ENCODE peak calls at places on chromosomes 2 and 18, in six cellular contexts. N, W, F, Z, Q and T are unnamed samples.

GRCh38 chr18:49031511-49032188 is 80.9 kb upstream of the SMAD7 start:
- DNase-seq in Q (no peak), N (no peak), F (no peak), Z (no peak), W (no peak), T (no peak)

GRCh38 chr2:178895171-178895570 is 87.9 kb upstream of the TTN start:
- DNase-seq in N (no peak), W (no peak), Q (no peak), F (no peak), Z (no peak), T (no peak)

GRCh38 chr18:26089247-26090129 is 925 bp downstream of the SS18 start:
- DNase-seq in W (peak), Z (peak), F (peak), N (no peak), Q (no peak), T (no peak)

GRCh38 chr2:20190862-20191713 is 33.8 kb downstream of the SDC1 start:
- DNase-seq in Z (peak), W (no peak), F (no peak), Q (no peak), N (no peak), T (no peak)

GRCh38 chr2:28751956-28752607 is 452 bp downstream of the PPP1CB start:
- DNase-seq in Q (no peak), F (no peak), N (no peak), W (peak), Z (no peak), T (no peak)

GRCh38 chr2:103174711-103175110 is 412.9 kb downstream of the TMEM182 start:
- DNase-seq in W (no peak), N (no peak), F (no peak), Q (no peak), Z (peak), T (no peak)

GRCh38 chr2:189015378-189015777 is 41.2 kb downstream of the COL3A1 start:
- DNase-seq in N (no peak), Z (peak), F (no peak), Q (no peak), W (no peak), T (no peak)

GRCh38 chr2:10162586-10163497 is 40.3 kb downstream of the RRM2 start:
- DNase-seq in W (no peak), Q (no peak), N (no peak), Z (no peak), F (no peak), T (no peak)

GRCh38 chr2:192741889-192742288 is 547.2 kb upstream of the TMEFF2 start:
- DNase-seq in Q (no peak), F (no peak), W (no peak), N (no peak), Z (no peak), T (no peak)

GRCh38 chr2:65562890-65563289 is 130.5 kb upstream of the SPRED2 start:
- DNase-seq in F (no peak), Q (no peak), N (no peak), Z (no peak), W (no peak), T (no peak)

GRCh38 chr18:78813156-78813555 is 166.5 kb upstream of the SALL3 start:
- DNase-seq in N (no peak), Q (no peak), F (no peak), W (no peak), Z (no peak), T (no peak)

GRCh38 chr18:48540329-48541025 is 1.6 kb downstream of the CTIF start:
- DNase-seq in N (peak), Q (no peak), Z (peak), W (peak), F (peak), T (no peak)

GRCh38 chr2:146806295-146807005 is 1038.4 kb upstream of the ACVR2A start:
- DNase-seq in W (no peak), Z (peak), F (peak), N (no peak), Q (no peak), T (peak)

GRCh38 chr2:86821842-86822241 is 31.1 kb upstream of the CD8A start:
- DNase-seq in Q (no peak), F (no peak), Z (no peak), N (no peak), W (no peak), T (no peak)

GRCh38 chr2:54206596-54206995 is 49.4 kb downstream of the TSPYL6 start:
- DNase-seq in F (peak), Q (peak), N (no peak), W (no peak), Z (peak), T (no peak)

GRCh38 chr2:173043897-173044472 is 31.7 kb upstream of the MAP3K20 start:
- DNase-seq in W (no peak), Q (no peak), Z (no peak), N (no peak), F (no peak), T (no peak)

GRCh38 chr18:9380571-9381390 is 46.2 kb downstream of the TWSG1 start:
- DNase-seq in Q (no peak), F (peak), W (no peak), Z (peak), N (no peak), T (no peak)